ENCODE peak calls at places on chromosomes 5 and 9, in six cellular contexts. O is aorta; V is psoas muscle; X is fibroblast of lung; M is naive thymus-derived CD4-positive, alpha-beta T cell; S is stomach. H is an unnamed sample.

GRCh38 chr5:161380550-161380949 is 166.0 kb downstream of the GABRB2 start:
- DNase-seq in S (no peak), O (no peak), M (no peak), X (no peak), V (no peak), H (no peak)

GRCh38 chr5:79712741-79713140 is 23.1 kb downstream of the CMYA5 start:
- DNase-seq in X (no peak), V (no peak), S (no peak), M (no peak), O (no peak), H (no peak)

GRCh38 chr5:54295658-54296276 is 14.6 kb downstream of the ARL15 start:
- DNase-seq in S (no peak), X (no peak), O (no peak), M (no peak), V (no peak), H (no peak)

GRCh38 chr5:1033178-1033577 is 24.6 kb downstream of the NKD2 start:
- DNase-seq in O (no peak), V (peak; percentile 7), M (no peak), S (no peak), X (no peak), H (no peak)

GRCh38 chr5:156681276-156681675 is 168.8 kb upstream of the PPP1R2B start:
- DNase-seq in X (no peak), M (no peak), V (no peak), S (no peak), O (no peak), H (no peak)

GRCh38 chr9:16964228-16964627 is 93.8 kb upstream of the BNC2 start:
- DNase-seq in O (no peak), M (no peak), S (no peak), X (peak; percentile 100), V (no peak), H (no peak)

GRCh38 chr5:171537463-171537862 is 118.0 kb downstream of the FGF18 start:
- DNase-seq in S (no peak), X (no peak), O (no peak), V (no peak), M (no peak), H (no peak)

GRCh38 chr5:50767588-50767987 is 101.2 kb downstream of the PARP8 start:
- DNase-seq in X (no peak), S (no peak), O (no peak), M (no peak), V (no peak), H (no peak)

GRCh38 chr5:56522972-56523371 is 289.8 kb upstream of the ANKRD55 start:
- DNase-seq in X (peak; percentile 62), M (no peak), S (no peak), V (peak; percentile 56), O (peak; percentile 71), H (no peak)

GRCh38 chr5:113663879-113664278 is 150.4 kb downstream of the YTHDC2 start:
- DNase-seq in O (peak; percentile 58), X (peak; percentile 11), V (no peak), M (peak; percentile 24), S (peak; percentile 51), H (no peak)

GRCh38 chr9:123669355-123669754 is 260.6 kb downstream of the DENND1A start:
- DNase-seq in S (no peak), M (no peak), X (no peak), O (no peak), V (no peak), H (no peak)

GRCh38 chr5:28369418-28369817 is 1331.0 kb upstream of the CDH9 start:
- DNase-seq in O (no peak), X (no peak), M (no peak), V (no peak), S (no peak), H (no peak)

GRCh38 chr9:72894342-72894741 is 58.5 kb downstream of the ALDH1A1 start:
- DNase-seq in O (no peak), X (peak; percentile 14), S (no peak), V (no peak), M (no peak), H (no peak)

GRCh38 chr9:127518091-127518856 is 67.0 kb downstream of the LRSAM1 start:
- DNase-seq in X (no peak), M (no peak), S (no peak), V (no peak), O (no peak), H (no peak)

GRCh38 chr9:129999123-129999510 is 43.9 kb downstream of the FNBP1 start:
- DNase-seq in O (no peak), M (no peak), V (no peak), X (no peak), S (no peak), H (no peak)

GRCh38 chr5:39648539-39649200 is 223.9 kb upstream of the DAB2 start:
- DNase-seq in M (no peak), S (no peak), X (no peak), V (no peak), O (no peak), H (no peak)

DNA sequence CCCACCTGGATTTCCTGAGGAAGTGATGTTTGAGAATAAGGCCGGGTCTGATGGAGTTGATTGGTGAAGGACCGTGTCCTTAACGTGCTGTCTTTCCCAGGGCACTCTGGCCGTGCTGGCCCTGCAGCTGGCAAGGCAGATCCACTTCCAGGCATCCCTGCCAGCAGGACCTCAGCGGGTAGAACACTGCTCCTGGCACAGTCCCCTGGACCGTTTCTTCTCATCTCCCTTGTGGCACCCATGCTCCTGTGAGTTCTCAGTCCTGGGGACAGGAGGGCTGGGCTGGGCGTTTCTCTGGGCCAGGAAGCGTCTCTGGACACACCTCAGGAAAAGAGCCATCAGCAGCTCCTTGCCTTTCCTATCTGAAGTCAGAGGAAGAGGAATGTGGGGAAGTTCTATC is 4.4 kb downstream of the DELE1 start:
- DNase-seq in X (no peak), S (no peak), O (no peak), M (no peak), V (no peak), H (no peak)
- H3K36me3 ChIP-seq in X (peaks cover 31% of the 10 kb centered on the region), S (peaks cover 84% of the 10 kb centered on the region), O (peaks cover 2% of the 10 kb centered on the region), M (peaks cover 75% of the 10 kb centered on the region), V (peaks cover 12% of the 10 kb centered on the region), H (peaks cover 32% of the 10 kb centered on the region)

GRCh38 chr9:136197930-136198604 is 6.9 kb downstream of the LHX3 start:
- DNase-seq in S (no peak), V (no peak), M (no peak), X (no peak), O (no peak), H (no peak)
- H3K4me3 ChIP-seq in S (no peak overlapping the region), V (no peak overlapping the region), M (no peak overlapping the region), X (no peak overlapping the region), O (no peak overlapping the region), H (no peak overlapping the region)

GRCh38 chr9:115349542-115349941 is 231.6 kb upstream of the TNC start:
- DNase-seq in X (peak; percentile 63), V (no peak), S (no peak), M (no peak), O (no peak), H (no peak)
- H3K27me3 ChIP-seq in X (no peaks in the 10 kb centered on the region), V (no peaks in the 10 kb centered on the region), S (no peaks in the 10 kb centered on the region), M (no peaks in the 10 kb centered on the region), O (no peaks in the 10 kb centered on the region), H (no peaks in the 10 kb centered on the region)

DNA sequence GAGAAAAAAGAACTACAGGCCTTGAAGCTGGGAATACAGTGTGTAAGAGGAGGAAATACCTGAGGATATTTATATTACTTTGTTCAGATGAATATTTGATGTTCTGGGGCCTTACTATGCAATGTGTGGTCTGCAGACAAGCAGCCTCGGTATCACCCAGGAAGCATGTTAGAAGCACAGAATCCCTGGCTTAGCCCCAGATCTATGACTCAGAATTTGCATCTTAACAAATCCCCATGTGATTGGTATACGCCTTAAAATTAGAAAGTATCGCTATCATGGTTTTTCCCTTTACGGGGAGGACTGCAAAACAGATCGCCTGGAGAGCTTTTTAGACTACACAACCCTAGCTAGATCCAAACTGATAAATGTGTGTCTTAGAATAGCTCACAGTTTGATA is 121.0 kb downstream of the JAKMIP2 start:
- DNase-seq in M (no peak), S (no peak), V (no peak), O (no peak), X (peak; percentile 26), H (no peak)
- H3K36me3 ChIP-seq in M (no peaks in the 10 kb centered on the region), S (peaks cover 9% of the 10 kb centered on the region), V (no peaks in the 10 kb centered on the region), O (no peaks in the 10 kb centered on the region), X (no peaks in the 10 kb centered on the region), H (no peaks in the 10 kb centered on the region)